ENCODE peak calls at places on chromosomes 1 and 21, in seven cellular contexts. One of them, this sample, is unnamed.

GRCh38 chr21:37367758-37368535 is 1.4 kb downstream of the DYRK1A start:
- DNase-seq in Caco-2: peak
- DNase-seq in tibial artery: peak
- DNase-seq in fibroblast of pulmonary artery: peak
- DNase-seq in CD8-positive, alpha-beta memory T cell: peak
- DNase-seq in naive thymus-derived CD4-positive, alpha-beta T cell: peak
- DNase-seq in trophoblast cell: peak
- DNase-seq in this sample: peak

GRCh38 chr1:108009603-108010195 is 44.7 kb upstream of the VAV3 start:
- DNase-seq in fibroblast of pulmonary artery: peak
- DNase-seq in tibial artery: no peak
- DNase-seq in trophoblast cell: no peak
- DNase-seq in Caco-2: no peak
- DNase-seq in CD8-positive, alpha-beta memory T cell: no peak
- DNase-seq in naive thymus-derived CD4-positive, alpha-beta T cell: no peak
- DNase-seq in this sample: no peak

GRCh38 chr1:71587961-71588360 is 507.1 kb upstream of the ZRANB2 start:
- DNase-seq in Caco-2: no peak
- DNase-seq in CD8-positive, alpha-beta memory T cell: no peak
- DNase-seq in tibial artery: no peak
- DNase-seq in naive thymus-derived CD4-positive, alpha-beta T cell: no peak
- DNase-seq in fibroblast of pulmonary artery: peak
- DNase-seq in trophoblast cell: no peak
- DNase-seq in this sample: no peak

GRCh38 chr1:184838374-184838995 is 83.8 kb upstream of the EDEM3 start:
- DNase-seq in CD8-positive, alpha-beta memory T cell: peak
- DNase-seq in naive thymus-derived CD4-positive, alpha-beta T cell: no peak
- DNase-seq in tibial artery: peak
- DNase-seq in Caco-2: no peak
- DNase-seq in trophoblast cell: peak
- DNase-seq in fibroblast of pulmonary artery: peak
- DNase-seq in this sample: no peak

GRCh38 chr1:152148051-152148450 is 11.0 kb downstream of the RPTN start:
- DNase-seq in fibroblast of pulmonary artery: no peak
- DNase-seq in Caco-2: no peak
- DNase-seq in trophoblast cell: no peak
- DNase-seq in CD8-positive, alpha-beta memory T cell: no peak
- DNase-seq in tibial artery: no peak
- DNase-seq in naive thymus-derived CD4-positive, alpha-beta T cell: no peak
- DNase-seq in this sample: no peak

GRCh38 chr1:35443768-35444518 is 113.3 kb downstream of the KIAA0319L start:
- DNase-seq in naive thymus-derived CD4-positive, alpha-beta T cell: no peak
- DNase-seq in Caco-2: no peak
- DNase-seq in fibroblast of pulmonary artery: peak
- DNase-seq in tibial artery: no peak
- DNase-seq in CD8-positive, alpha-beta memory T cell: no peak
- DNase-seq in trophoblast cell: no peak
- DNase-seq in this sample: no peak

GRCh38 chr1:171898956-171899355 is 57.7 kb downstream of the DNM3 start:
- DNase-seq in fibroblast of pulmonary artery: peak
- DNase-seq in trophoblast cell: no peak
- DNase-seq in Caco-2: no peak
- DNase-seq in tibial artery: no peak
- DNase-seq in naive thymus-derived CD4-positive, alpha-beta T cell: no peak
- DNase-seq in CD8-positive, alpha-beta memory T cell: no peak
- DNase-seq in this sample: no peak

GRCh38 chr1:1304331-1305299 is 3.1 kb downstream of the ACAP3 start:
- DNase-seq in naive thymus-derived CD4-positive, alpha-beta T cell: no peak
- DNase-seq in trophoblast cell: peak
- DNase-seq in CD8-positive, alpha-beta memory T cell: no peak
- DNase-seq in Caco-2: peak
- DNase-seq in tibial artery: peak
- DNase-seq in fibroblast of pulmonary artery: peak
- DNase-seq in this sample: no peak

GRCh38 chr1:180951881-180952656 is 39.4 kb downstream of the KIAA1614 start:
- DNase-seq in fibroblast of pulmonary artery: no peak
- DNase-seq in Caco-2: no peak
- DNase-seq in trophoblast cell: peak
- DNase-seq in CD8-positive, alpha-beta memory T cell: no peak
- DNase-seq in tibial artery: no peak
- DNase-seq in naive thymus-derived CD4-positive, alpha-beta T cell: no peak
- DNase-seq in this sample: no peak

GRCh38 chr1:2326524-2326923 is 64.8 kb downstream of the MORN1 start:
- DNase-seq in CD8-positive, alpha-beta memory T cell: no peak
- DNase-seq in naive thymus-derived CD4-positive, alpha-beta T cell: no peak
- DNase-seq in fibroblast of pulmonary artery: no peak
- DNase-seq in Caco-2: no peak
- DNase-seq in tibial artery: no peak
- DNase-seq in trophoblast cell: no peak
- DNase-seq in this sample: no peak

GRCh38 chr1:40362699-40363098 is 10.8 kb upstream of the SMAP2 start:
- DNase-seq in tibial artery: no peak
- DNase-seq in CD8-positive, alpha-beta memory T cell: no peak
- DNase-seq in Caco-2: no peak
- DNase-seq in trophoblast cell: no peak
- DNase-seq in naive thymus-derived CD4-positive, alpha-beta T cell: no peak
- DNase-seq in fibroblast of pulmonary artery: peak
- DNase-seq in this sample: no peak

GRCh38 chr1:172647110-172647564 is 11.8 kb upstream of the FASLG start:
- DNase-seq in naive thymus-derived CD4-positive, alpha-beta T cell: no peak
- DNase-seq in Caco-2: no peak
- DNase-seq in fibroblast of pulmonary artery: no peak
- DNase-seq in CD8-positive, alpha-beta memory T cell: peak
- DNase-seq in trophoblast cell: no peak
- DNase-seq in tibial artery: no peak
- DNase-seq in this sample: no peak

GRCh38 chr21:42219606-42220137 is 732 bp downstream of the ABCG1 start:
- DNase-seq in tibial artery: no peak
- DNase-seq in trophoblast cell: no peak
- DNase-seq in CD8-positive, alpha-beta memory T cell: no peak
- DNase-seq in Caco-2: no peak
- DNase-seq in fibroblast of pulmonary artery: no peak
- DNase-seq in naive thymus-derived CD4-positive, alpha-beta T cell: peak
- DNase-seq in this sample: no peak

GRCh38 chr1:8077120-8077573 is 51.0 kb upstream of the ERRFI1 start:
- DNase-seq in fibroblast of pulmonary artery: peak
- DNase-seq in Caco-2: peak
- DNase-seq in CD8-positive, alpha-beta memory T cell: no peak
- DNase-seq in trophoblast cell: peak
- DNase-seq in tibial artery: peak
- DNase-seq in naive thymus-derived CD4-positive, alpha-beta T cell: no peak
- DNase-seq in this sample: no peak

GRCh38 chr1:157403203-157403602 is 149.1 kb downstream of the FCRL5 start:
- DNase-seq in CD8-positive, alpha-beta memory T cell: no peak
- DNase-seq in Caco-2: peak
- DNase-seq in tibial artery: no peak
- DNase-seq in trophoblast cell: no peak
- DNase-seq in fibroblast of pulmonary artery: no peak
- DNase-seq in naive thymus-derived CD4-positive, alpha-beta T cell: no peak
- DNase-seq in this sample: peak

GRCh38 chr1:33470495-33471012 is 1.9 kb upstream of the ZSCAN20 start:
- DNase-seq in tibial artery: peak
- DNase-seq in Caco-2: peak
- DNase-seq in trophoblast cell: peak
- DNase-seq in fibroblast of pulmonary artery: peak
- DNase-seq in CD8-positive, alpha-beta memory T cell: peak
- DNase-seq in naive thymus-derived CD4-positive, alpha-beta T cell: no peak
- DNase-seq in this sample: no peak

GRCh38 chr1:93349231-93350135 is 3.8 kb downstream of the DR1 start:
- DNase-seq in tibial artery: no peak
- DNase-seq in fibroblast of pulmonary artery: no peak
- DNase-seq in trophoblast cell: no peak
- DNase-seq in CD8-positive, alpha-beta memory T cell: no peak
- DNase-seq in Caco-2: no peak
- DNase-seq in naive thymus-derived CD4-positive, alpha-beta T cell: no peak
- DNase-seq in this sample: no peak

GRCh38 chr1:106921186-106921585 is 135.3 kb upstream of the PRMT6 start:
- DNase-seq in fibroblast of pulmonary artery: peak
- DNase-seq in CD8-positive, alpha-beta memory T cell: no peak
- DNase-seq in naive thymus-derived CD4-positive, alpha-beta T cell: no peak
- DNase-seq in tibial artery: no peak
- DNase-seq in Caco-2: no peak
- DNase-seq in trophoblast cell: no peak
- DNase-seq in this sample: no peak

GRCh38 chr1:77888071-77888428 is 374 bp upstream of the NEXN start:
- DNase-seq in fibroblast of pulmonary artery: peak
- DNase-seq in tibial artery: no peak
- DNase-seq in CD8-positive, alpha-beta memory T cell: no peak
- DNase-seq in Caco-2: no peak
- DNase-seq in trophoblast cell: peak
- DNase-seq in naive thymus-derived CD4-positive, alpha-beta T cell: no peak
- DNase-seq in this sample: no peak

GRCh38 chr1:111203681-111204210 is 3.3 kb upstream of the DENND2D start:
- DNase-seq in fibroblast of pulmonary artery: peak
- DNase-seq in trophoblast cell: no peak
- DNase-seq in tibial artery: peak
- DNase-seq in CD8-positive, alpha-beta memory T cell: peak
- DNase-seq in naive thymus-derived CD4-positive, alpha-beta T cell: peak
- DNase-seq in Caco-2: peak
- DNase-seq in this sample: peak
- H3K4me3 ChIP-seq in fibroblast of pulmonary artery: peak
- H3K4me3 ChIP-seq in trophoblast cell: no peak
- H3K4me3 ChIP-seq in tibial artery: peak
- H3K4me3 ChIP-seq in CD8-positive, alpha-beta memory T cell: peak
- H3K4me3 ChIP-seq in naive thymus-derived CD4-positive, alpha-beta T cell: peak
- H3K4me3 ChIP-seq in Caco-2: peak
- H3K4me3 ChIP-seq in this sample: peak

GRCh38 chr1:183610053-183610452 is 19.8 kb upstream of the NCF2 start:
- DNase-seq in CD8-positive, alpha-beta memory T cell: no peak
- DNase-seq in trophoblast cell: no peak
- DNase-seq in tibial artery: no peak
- DNase-seq in Caco-2: no peak
- DNase-seq in fibroblast of pulmonary artery: peak
- DNase-seq in naive thymus-derived CD4-positive, alpha-beta T cell: no peak
- DNase-seq in this sample: no peak
- H3K4me3 ChIP-seq in CD8-positive, alpha-beta memory T cell: no peak
- H3K4me3 ChIP-seq in trophoblast cell: no peak
- H3K4me3 ChIP-seq in tibial artery: peak
- H3K4me3 ChIP-seq in Caco-2: no peak
- H3K4me3 ChIP-seq in fibroblast of pulmonary artery: no peak
- H3K4me3 ChIP-seq in naive thymus-derived CD4-positive, alpha-beta T cell: no peak
- H3K4me3 ChIP-seq in this sample: no peak

GRCh38 chr1:121452484-121452883 is 267.7 kb downstream of the SRGAP2C start:
- DNase-seq in tibial artery: no peak
- DNase-seq in trophoblast cell: no peak
- DNase-seq in naive thymus-derived CD4-positive, alpha-beta T cell: no peak
- DNase-seq in fibroblast of pulmonary artery: no peak
- DNase-seq in Caco-2: no peak
- DNase-seq in CD8-positive, alpha-beta memory T cell: no peak
- DNase-seq in this sample: no peak
- H3K4me3 ChIP-seq in tibial artery: no peak
- H3K4me3 ChIP-seq in trophoblast cell: no peak
- H3K4me3 ChIP-seq in naive thymus-derived CD4-positive, alpha-beta T cell: no peak
- H3K4me3 ChIP-seq in fibroblast of pulmonary artery: no peak
- H3K4me3 ChIP-seq in Caco-2: no peak
- H3K4me3 ChIP-seq in CD8-positive, alpha-beta memory T cell: no peak
- H3K4me3 ChIP-seq in this sample: no peak

DNA sequence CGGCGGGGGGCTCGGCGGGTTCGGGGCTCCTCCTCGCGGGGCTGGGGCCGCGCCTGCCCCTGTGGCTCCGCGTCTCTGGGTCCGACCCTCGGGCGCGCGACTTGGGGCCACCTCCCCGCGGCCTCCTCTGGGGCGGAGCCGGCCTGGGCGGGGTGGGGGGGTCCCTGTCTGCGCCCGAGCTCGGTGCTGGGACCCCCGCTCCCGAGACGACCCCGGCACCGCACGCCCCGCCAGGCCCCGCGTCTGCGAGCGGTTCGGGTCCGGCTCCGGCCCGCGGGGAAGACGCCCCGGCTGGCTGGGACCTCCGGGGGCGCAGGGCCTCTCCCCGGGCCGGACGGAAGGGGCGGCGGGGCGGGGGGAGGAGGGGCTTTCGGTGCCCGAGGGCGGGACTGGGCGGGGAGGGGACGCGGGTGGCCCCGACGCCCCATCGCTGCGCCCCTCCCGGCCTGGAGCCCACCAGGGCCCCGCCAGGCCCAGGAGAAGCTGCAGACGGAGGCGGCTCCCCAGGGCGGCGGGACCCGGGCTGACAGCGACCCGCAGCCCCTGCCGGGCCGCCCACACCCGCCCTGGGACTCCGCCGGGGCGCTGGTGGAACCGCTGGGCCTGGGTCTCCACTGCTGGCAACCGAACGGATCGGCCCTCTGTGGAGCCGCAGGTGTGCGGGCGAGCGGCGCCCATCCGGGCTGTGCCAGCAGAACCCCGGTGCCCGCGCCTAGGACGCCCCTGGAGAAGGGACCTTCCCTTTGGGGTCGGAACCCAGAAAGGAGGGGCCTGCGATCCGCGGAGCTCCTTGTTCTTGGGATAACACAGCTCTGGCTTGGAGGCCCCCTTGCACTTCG is 610 bp downstream of the COL6A2 start:
- DNase-seq in CD8-positive, alpha-beta memory T cell: peak
- DNase-seq in fibroblast of pulmonary artery: no peak
- DNase-seq in trophoblast cell: no peak
- DNase-seq in Caco-2: peak
- DNase-seq in naive thymus-derived CD4-positive, alpha-beta T cell: peak
- DNase-seq in tibial artery: peak
- DNase-seq in this sample: no peak
- H3K4me3 ChIP-seq in CD8-positive, alpha-beta memory T cell: no peak
- H3K4me3 ChIP-seq in fibroblast of pulmonary artery: peak
- H3K4me3 ChIP-seq in trophoblast cell: peak
- H3K4me3 ChIP-seq in Caco-2: peak
- H3K4me3 ChIP-seq in naive thymus-derived CD4-positive, alpha-beta T cell: no peak
- H3K4me3 ChIP-seq in tibial artery: peak
- H3K4me3 ChIP-seq in this sample: no peak

GRCh38 chr1:54474500-54475235 is 68.5 kb upstream of the SSBP3 start:
- DNase-seq in trophoblast cell: no peak
- DNase-seq in fibroblast of pulmonary artery: no peak
- DNase-seq in Caco-2: no peak
- DNase-seq in tibial artery: no peak
- DNase-seq in naive thymus-derived CD4-positive, alpha-beta T cell: no peak
- DNase-seq in CD8-positive, alpha-beta memory T cell: peak
- DNase-seq in this sample: no peak
- H3K4me3 ChIP-seq in trophoblast cell: peak
- H3K4me3 ChIP-seq in fibroblast of pulmonary artery: no peak
- H3K4me3 ChIP-seq in Caco-2: no peak
- H3K4me3 ChIP-seq in tibial artery: peak
- H3K4me3 ChIP-seq in naive thymus-derived CD4-positive, alpha-beta T cell: peak
- H3K4me3 ChIP-seq in CD8-positive, alpha-beta memory T cell: peak
- H3K4me3 ChIP-seq in this sample: no peak

DNA sequence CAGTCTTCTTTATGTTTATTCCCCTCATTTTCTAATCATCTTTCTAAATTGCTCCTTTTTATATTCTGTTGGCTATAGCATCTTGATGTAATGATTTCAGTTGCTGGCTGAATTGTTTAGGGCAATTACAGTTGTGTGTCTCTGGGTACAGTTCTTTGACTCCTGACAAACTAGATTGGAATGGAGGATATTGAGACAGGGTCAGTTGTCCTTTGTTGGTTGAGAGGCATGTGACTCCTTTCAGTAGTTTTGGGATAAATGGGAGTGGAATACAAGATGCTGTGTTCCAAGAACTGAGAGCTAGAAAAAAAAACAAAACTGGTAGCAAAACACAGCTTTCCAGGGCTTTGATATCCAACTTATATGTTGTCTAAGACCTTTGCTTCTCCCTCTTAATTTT is 1.5 kb downstream of the CENPF start:
- DNase-seq in trophoblast cell: no peak
- DNase-seq in tibial artery: no peak
- DNase-seq in naive thymus-derived CD4-positive, alpha-beta T cell: no peak
- DNase-seq in Caco-2: no peak
- DNase-seq in fibroblast of pulmonary artery: peak
- DNase-seq in CD8-positive, alpha-beta memory T cell: no peak
- DNase-seq in this sample: no peak
- H3K4me3 ChIP-seq in trophoblast cell: no peak
- H3K4me3 ChIP-seq in tibial artery: no peak
- H3K4me3 ChIP-seq in naive thymus-derived CD4-positive, alpha-beta T cell: no peak
- H3K4me3 ChIP-seq in Caco-2: peak
- H3K4me3 ChIP-seq in fibroblast of pulmonary artery: peak
- H3K4me3 ChIP-seq in CD8-positive, alpha-beta memory T cell: peak
- H3K4me3 ChIP-seq in this sample: peak